ENCODE peak calls at places on chromosomes 5 and 9, in seven cellular contexts. M is astrocyte of the hippocampus; R is occipital lobe; V is heart right ventricle; U is mesendoderm; F is activated naive CD4-positive, alpha-beta T cell treated with Interleukin-2 at 50 U/mL for 16 hours; G is Caki2. S is an unnamed sample.

GRCh38 chr5:143139585-143139984 is 263.9 kb downstream of the NR3C1 start:
- DNase-seq in V (no peak), R (no peak), M (no peak), G (no peak), U (no peak), F (no peak), S (no peak)

GRCh38 chr5:72281764-72282499 is 38.1 kb downstream of the MRPS27 start:
- DNase-seq in M (peak; percentile 40), F (no peak), U (peak; percentile 77), R (no peak), G (no peak), V (no peak), S (no peak)

GRCh38 chr5:181235323-181235688 is 8.4 kb downstream of the RACK1 start:
- DNase-seq in G (no peak), V (no peak), F (no peak), R (no peak), M (no peak), U (no peak), S (no peak)

GRCh38 chr9:99000480-99001395 is 57.0 kb downstream of the COL15A1 start:
- DNase-seq in F (peak; percentile 60), U (peak; percentile 81), V (no peak), R (no peak), M (peak; percentile 81), G (peak; percentile 12), S (no peak)

GRCh38 chr9:115213777-115214428 is 95.9 kb upstream of the TNC start:
- DNase-seq in V (peak; percentile 9), R (no peak), M (peak; percentile 84), U (peak; percentile 90), G (peak; percentile 77), F (no peak), S (no peak)

GRCh38 chr9:36985061-36985768 is 48.9 kb downstream of the PAX5 start:
- DNase-seq in U (no peak), G (no peak), V (no peak), M (no peak), F (no peak), R (no peak), S (no peak)

GRCh38 chr5:154118832-154119442 is 71.6 kb upstream of the GALNT10 start:
- DNase-seq in R (no peak), G (peak; percentile 78), M (peak; percentile 63), V (no peak), F (no peak), U (no peak), S (no peak)

GRCh38 chr9:77291714-77292113 is 114.4 kb downstream of the VPS13A start:
- DNase-seq in V (no peak), R (no peak), F (no peak), M (peak; percentile 32), U (peak; percentile 86), G (no peak), S (no peak)

GRCh38 chr9:128550226-128550625 is 2.2 kb upstream of the SPTAN1 start:
- DNase-seq in R (peak; percentile 60), M (no peak), G (no peak), V (no peak), F (peak; percentile 73), U (peak; percentile 70), S (no peak)